ENCODE peak calls at places on chromosomes 5 and 9, in seven cellular contexts. One of them, this sample, is unnamed.

GRCh38 chr5:151684690-151685361 is 1.9 kb downstream of the SPARC start:
- DNase-seq in A549: peak
- DNase-seq in heart right ventricle: no peak
- DNase-seq in heart left ventricle: peak
- DNase-seq in fibroblast of the aortic adventitia: peak
- DNase-seq in foreskin fibroblast: peak
- DNase-seq in adrenal gland: peak
- DNase-seq in this sample: peak

GRCh38 chr5:18745988-18746615 is 1111.8 kb downstream of the TAF11L14 start:
- DNase-seq in A549: peak
- DNase-seq in heart right ventricle: no peak
- DNase-seq in heart left ventricle: no peak
- DNase-seq in fibroblast of the aortic adventitia: peak
- DNase-seq in foreskin fibroblast: no peak
- DNase-seq in adrenal gland: peak
- DNase-seq in this sample: no peak

GRCh38 chr9:86846679-86847078 is 100.6 kb downstream of the GAS1 start:
- DNase-seq in A549: no peak
- DNase-seq in heart right ventricle: no peak
- DNase-seq in heart left ventricle: no peak
- DNase-seq in fibroblast of the aortic adventitia: no peak
- DNase-seq in foreskin fibroblast: peak
- DNase-seq in adrenal gland: no peak
- DNase-seq in this sample: no peak

GRCh38 chr5:56142233-56142619 is 90.9 kb downstream of the ANKRD55 start:
- DNase-seq in A549: no peak
- DNase-seq in heart right ventricle: no peak
- DNase-seq in heart left ventricle: no peak
- DNase-seq in fibroblast of the aortic adventitia: no peak
- DNase-seq in foreskin fibroblast: no peak
- DNase-seq in adrenal gland: no peak
- DNase-seq in this sample: no peak

GRCh38 chr5:84642324-84642723 is 257.6 kb upstream of the EDIL3 start:
- DNase-seq in A549: no peak
- DNase-seq in heart right ventricle: no peak
- DNase-seq in heart left ventricle: no peak
- DNase-seq in fibroblast of the aortic adventitia: no peak
- DNase-seq in foreskin fibroblast: no peak
- DNase-seq in adrenal gland: no peak
- DNase-seq in this sample: no peak

GRCh38 chr9:93501406-93501805 is 48.0 kb upstream of the FAM120AOS start:
- DNase-seq in A549: no peak
- DNase-seq in heart right ventricle: no peak
- DNase-seq in heart left ventricle: no peak
- DNase-seq in fibroblast of the aortic adventitia: peak
- DNase-seq in foreskin fibroblast: no peak
- DNase-seq in adrenal gland: no peak
- DNase-seq in this sample: no peak

GRCh38 chr5:58087905-58088304 is 372.0 kb downstream of the PLK2 start:
- DNase-seq in A549: no peak
- DNase-seq in heart right ventricle: no peak
- DNase-seq in heart left ventricle: no peak
- DNase-seq in fibroblast of the aortic adventitia: no peak
- DNase-seq in foreskin fibroblast: no peak
- DNase-seq in adrenal gland: no peak
- DNase-seq in this sample: no peak

GRCh38 chr9:137277329-137278041 is at the start of gene TOR4A:
- DNase-seq in A549: peak
- DNase-seq in heart right ventricle: peak
- DNase-seq in heart left ventricle: peak
- DNase-seq in fibroblast of the aortic adventitia: peak
- DNase-seq in foreskin fibroblast: peak
- DNase-seq in adrenal gland: peak
- DNase-seq in this sample: no peak

GRCh38 chr9:80699551-80699998 is 989.8 kb downstream of the TLE1 start:
- DNase-seq in A549: no peak
- DNase-seq in heart right ventricle: no peak
- DNase-seq in heart left ventricle: no peak
- DNase-seq in fibroblast of the aortic adventitia: peak
- DNase-seq in foreskin fibroblast: peak
- DNase-seq in adrenal gland: no peak
- DNase-seq in this sample: peak

GRCh38 chr5:16456103-16456832 is 9.3 kb downstream of the ZNF622 start:
- DNase-seq in A549: peak
- DNase-seq in heart right ventricle: no peak
- DNase-seq in heart left ventricle: no peak
- DNase-seq in fibroblast of the aortic adventitia: peak
- DNase-seq in foreskin fibroblast: peak
- DNase-seq in adrenal gland: peak
- DNase-seq in this sample: peak

GRCh38 chr5:163993126-163993525 is 487.7 kb downstream of the MAT2B start:
- DNase-seq in A549: peak
- DNase-seq in heart right ventricle: no peak
- DNase-seq in heart left ventricle: no peak
- DNase-seq in fibroblast of the aortic adventitia: no peak
- DNase-seq in foreskin fibroblast: no peak
- DNase-seq in adrenal gland: no peak
- DNase-seq in this sample: no peak

GRCh38 chr9:21605489-21605931 is 123.4 kb upstream of the IFNE start:
- DNase-seq in A549: peak
- DNase-seq in heart right ventricle: no peak
- DNase-seq in heart left ventricle: no peak
- DNase-seq in fibroblast of the aortic adventitia: peak
- DNase-seq in foreskin fibroblast: peak
- DNase-seq in adrenal gland: no peak
- DNase-seq in this sample: peak

GRCh38 chr5:125578551-125578950 is 832.1 kb upstream of the ZNF608 start:
- DNase-seq in A549: no peak
- DNase-seq in heart right ventricle: no peak
- DNase-seq in heart left ventricle: no peak
- DNase-seq in fibroblast of the aortic adventitia: no peak
- DNase-seq in foreskin fibroblast: no peak
- DNase-seq in adrenal gland: no peak
- DNase-seq in this sample: no peak

GRCh38 chr5:123154857-123155467 is 65.9 kb downstream of the PRDM6 start:
- DNase-seq in A549: no peak
- DNase-seq in heart right ventricle: no peak
- DNase-seq in heart left ventricle: no peak
- DNase-seq in fibroblast of the aortic adventitia: peak
- DNase-seq in foreskin fibroblast: no peak
- DNase-seq in adrenal gland: no peak
- DNase-seq in this sample: no peak

GRCh38 chr5:127757576-127757975 is 54.4 kb downstream of the CCDC192 start:
- DNase-seq in A549: peak
- DNase-seq in heart right ventricle: no peak
- DNase-seq in heart left ventricle: peak
- DNase-seq in fibroblast of the aortic adventitia: peak
- DNase-seq in foreskin fibroblast: peak
- DNase-seq in adrenal gland: peak
- DNase-seq in this sample: peak

GRCh38 chr5:135355182-135355581 is 43.8 kb downstream of the MACROH2A1 start:
- DNase-seq in A549: no peak
- DNase-seq in heart right ventricle: no peak
- DNase-seq in heart left ventricle: no peak
- DNase-seq in fibroblast of the aortic adventitia: peak
- DNase-seq in foreskin fibroblast: no peak
- DNase-seq in adrenal gland: no peak
- DNase-seq in this sample: no peak

GRCh38 chr9:128043467-128043868 is 23.7 kb downstream of the NAIF1 start:
- DNase-seq in A549: no peak
- DNase-seq in heart right ventricle: no peak
- DNase-seq in heart left ventricle: no peak
- DNase-seq in fibroblast of the aortic adventitia: no peak
- DNase-seq in foreskin fibroblast: no peak
- DNase-seq in adrenal gland: no peak
- DNase-seq in this sample: no peak
- TF ChIP-seq CTCF in A549: no peak
- TF ChIP-seq CTCF in heart right ventricle: no peak
- TF ChIP-seq CTCF in heart left ventricle: no peak
- TF ChIP-seq CTCF in fibroblast of the aortic adventitia: no peak
- TF ChIP-seq CTCF in foreskin fibroblast: no peak
- TF ChIP-seq CTCF in adrenal gland: no peak
- TF ChIP-seq CTCF in this sample: no peak

GRCh38 chr9:113976915-113977314 is 100.8 kb downstream of the ZNF618 start:
- DNase-seq in A549: no peak
- DNase-seq in heart right ventricle: no peak
- DNase-seq in heart left ventricle: no peak
- DNase-seq in fibroblast of the aortic adventitia: no peak
- DNase-seq in foreskin fibroblast: no peak
- DNase-seq in adrenal gland: no peak
- DNase-seq in this sample: no peak

GRCh38 chr9:113984639-113985380 is 93.3 kb downstream of the AMBP start:
- DNase-seq in A549: no peak
- DNase-seq in heart right ventricle: no peak
- DNase-seq in heart left ventricle: no peak
- DNase-seq in fibroblast of the aortic adventitia: no peak
- DNase-seq in foreskin fibroblast: no peak
- DNase-seq in adrenal gland: no peak
- DNase-seq in this sample: no peak

GRCh38 chr9:113973963-113974413 is 97.9 kb downstream of the ZNF618 start:
- DNase-seq in A549: peak
- DNase-seq in heart right ventricle: no peak
- DNase-seq in heart left ventricle: no peak
- DNase-seq in fibroblast of the aortic adventitia: peak
- DNase-seq in foreskin fibroblast: no peak
- DNase-seq in adrenal gland: no peak
- DNase-seq in this sample: no peak

GRCh38 chr9:113978954-113979712 is 99.0 kb downstream of the AMBP start:
- DNase-seq in A549: no peak
- DNase-seq in heart right ventricle: no peak
- DNase-seq in heart left ventricle: no peak
- DNase-seq in fibroblast of the aortic adventitia: peak
- DNase-seq in foreskin fibroblast: no peak
- DNase-seq in adrenal gland: no peak
- DNase-seq in this sample: no peak

GRCh38 chr9:113979713-113980086 is 98.4 kb downstream of the AMBP start:
- DNase-seq in A549: no peak
- DNase-seq in heart right ventricle: no peak
- DNase-seq in heart left ventricle: no peak
- DNase-seq in fibroblast of the aortic adventitia: no peak
- DNase-seq in foreskin fibroblast: no peak
- DNase-seq in adrenal gland: no peak
- DNase-seq in this sample: no peak
- H3K4me3 ChIP-seq in A549: no peak
- H3K4me3 ChIP-seq in heart right ventricle: no peak
- H3K4me3 ChIP-seq in heart left ventricle: no peak
- H3K4me3 ChIP-seq in fibroblast of the aortic adventitia: no peak
- H3K4me3 ChIP-seq in foreskin fibroblast: no peak
- H3K4me3 ChIP-seq in adrenal gland: no peak
- H3K4me3 ChIP-seq in this sample: no peak

GRCh38 chr5:6496636-6497035 is 48.0 kb downstream of the UBE2QL1 start:
- DNase-seq in A549: no peak
- DNase-seq in heart right ventricle: no peak
- DNase-seq in heart left ventricle: no peak
- DNase-seq in fibroblast of the aortic adventitia: no peak
- DNase-seq in foreskin fibroblast: no peak
- DNase-seq in adrenal gland: no peak
- DNase-seq in this sample: no peak

GRCh38 chr5:6493681-6494454 is 45.2 kb downstream of the UBE2QL1 start:
- DNase-seq in A549: no peak
- DNase-seq in heart right ventricle: no peak
- DNase-seq in heart left ventricle: no peak
- DNase-seq in fibroblast of the aortic adventitia: no peak
- DNase-seq in foreskin fibroblast: no peak
- DNase-seq in adrenal gland: no peak
- DNase-seq in this sample: no peak

GRCh38 chr5:6496207-6496584 is 47.5 kb downstream of the UBE2QL1 start:
- DNase-seq in A549: no peak
- DNase-seq in heart right ventricle: no peak
- DNase-seq in heart left ventricle: no peak
- DNase-seq in fibroblast of the aortic adventitia: no peak
- DNase-seq in foreskin fibroblast: no peak
- DNase-seq in adrenal gland: no peak
- DNase-seq in this sample: no peak

GRCh38 chr5:6495433-6496206 is 47.0 kb downstream of the UBE2QL1 start:
- DNase-seq in A549: no peak
- DNase-seq in heart right ventricle: no peak
- DNase-seq in heart left ventricle: no peak
- DNase-seq in fibroblast of the aortic adventitia: no peak
- DNase-seq in foreskin fibroblast: no peak
- DNase-seq in adrenal gland: no peak
- DNase-seq in this sample: no peak

DNA sequence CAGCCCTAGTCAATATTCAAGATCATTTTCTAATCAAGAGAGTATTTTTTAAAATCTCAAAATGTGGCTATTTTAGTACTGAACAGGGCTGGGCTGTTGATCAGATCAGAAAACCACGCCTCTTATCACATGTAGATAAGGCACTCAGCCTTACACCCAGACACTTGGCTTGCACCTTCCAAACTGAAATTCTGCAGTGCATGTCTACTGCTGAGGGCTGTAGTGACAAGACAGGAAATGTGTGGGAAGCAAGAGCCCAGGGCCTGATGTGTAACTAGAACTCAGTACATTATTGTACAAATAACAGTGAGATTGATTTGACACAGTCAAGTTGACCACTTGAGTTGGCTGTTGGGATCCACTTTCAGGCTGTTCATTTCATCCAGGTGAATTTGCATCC is 48.6 kb downstream of the UBE2QL1 start:
- DNase-seq in A549: no peak
- DNase-seq in heart right ventricle: no peak
- DNase-seq in heart left ventricle: no peak
- DNase-seq in fibroblast of the aortic adventitia: no peak
- DNase-seq in foreskin fibroblast: no peak
- DNase-seq in adrenal gland: no peak
- DNase-seq in this sample: no peak
- TF ChIP-seq CTCF in A549: no peak
- TF ChIP-seq CTCF in heart right ventricle: no peak
- TF ChIP-seq CTCF in heart left ventricle: no peak
- TF ChIP-seq CTCF in fibroblast of the aortic adventitia: no peak
- TF ChIP-seq CTCF in foreskin fibroblast: no peak
- TF ChIP-seq CTCF in adrenal gland: no peak
- TF ChIP-seq CTCF in this sample: no peak

DNA sequence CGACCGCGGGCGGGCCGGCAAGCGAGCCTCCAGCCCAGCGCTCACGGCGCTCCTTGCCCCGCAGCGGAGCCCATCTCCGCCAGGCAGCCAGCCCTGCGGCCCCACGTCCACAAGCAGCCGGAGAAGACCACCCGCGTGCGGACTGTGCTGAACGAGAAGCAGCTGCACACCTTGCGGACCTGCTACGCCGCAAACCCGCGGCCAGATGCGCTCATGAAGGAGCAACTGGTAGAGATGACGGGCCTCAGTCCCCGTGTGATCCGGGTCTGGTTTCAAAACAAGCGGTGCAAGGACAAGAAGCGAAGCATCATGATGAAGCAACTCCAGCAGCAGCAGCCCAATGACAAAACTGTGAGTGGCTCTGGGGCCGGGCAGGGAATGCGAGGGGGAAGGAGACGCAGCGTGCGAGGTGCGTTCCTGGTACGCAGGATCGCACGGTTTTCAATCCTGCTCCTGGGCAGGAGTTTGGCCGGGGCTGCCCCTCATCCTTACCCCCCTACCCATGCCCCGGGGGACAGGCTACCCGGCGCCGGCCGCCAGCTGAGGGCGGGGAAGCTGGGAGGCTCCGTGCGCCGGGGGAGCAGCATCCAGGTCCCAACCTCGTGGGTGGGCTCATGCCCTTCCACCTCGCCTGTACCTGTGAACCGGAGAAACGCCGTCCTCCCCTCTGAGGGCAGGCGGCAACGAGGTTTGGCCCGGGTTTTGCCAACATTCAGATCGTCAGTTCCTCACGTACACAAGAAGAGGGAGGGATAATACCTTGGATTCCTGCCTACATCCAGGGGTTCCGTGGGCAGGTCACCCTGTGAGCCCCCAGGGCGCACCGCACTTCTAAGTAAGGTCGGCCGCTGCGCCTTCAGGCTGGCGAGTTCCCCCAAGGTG is 6.6 kb downstream of the ISL1 start:
- DNase-seq in A549: no peak
- DNase-seq in heart right ventricle: no peak
- DNase-seq in heart left ventricle: no peak
- DNase-seq in fibroblast of the aortic adventitia: no peak
- DNase-seq in foreskin fibroblast: peak
- DNase-seq in adrenal gland: no peak
- DNase-seq in this sample: no peak
- H3K4me3 ChIP-seq in A549: no peak
- H3K4me3 ChIP-seq in heart right ventricle: peak
- H3K4me3 ChIP-seq in heart left ventricle: no peak
- H3K4me3 ChIP-seq in fibroblast of the aortic adventitia: peak
- H3K4me3 ChIP-seq in foreskin fibroblast: peak
- H3K4me3 ChIP-seq in adrenal gland: no peak
- H3K4me3 ChIP-seq in this sample: peak